ENCODE peak calls at places on chromosomes 3 and 15, in nine cellular contexts. One of them, this sample, is unnamed.

GRCh38 chr15:91559066-91559465 is 294.4 kb upstream of the SLCO3A1 start:
- DNase-seq in suprapubic skin: no peak
- DNase-seq in HFFc6: no peak
- DNase-seq in Panc1: no peak
- DNase-seq in AG04450: no peak
- DNase-seq in B cell: no peak
- DNase-seq in mammary epithelial cell: peak
- DNase-seq in AG09319: no peak
- DNase-seq in left ventricle myocardium inferior: no peak
- DNase-seq in this sample: no peak

GRCh38 chr3:190017575-190018288 is 103.0 kb downstream of the P3H2 start:
- DNase-seq in suprapubic skin: no peak
- DNase-seq in HFFc6: peak
- DNase-seq in Panc1: peak
- DNase-seq in AG04450: peak
- DNase-seq in B cell: no peak
- DNase-seq in mammary epithelial cell: peak
- DNase-seq in AG09319: peak
- DNase-seq in left ventricle myocardium inferior: no peak
- DNase-seq in this sample: no peak

GRCh38 chr3:99544819-99545281 is 93.5 kb upstream of the COL8A1 start:
- DNase-seq in suprapubic skin: no peak
- DNase-seq in HFFc6: peak
- DNase-seq in Panc1: no peak
- DNase-seq in AG04450: no peak
- DNase-seq in B cell: no peak
- DNase-seq in mammary epithelial cell: peak
- DNase-seq in AG09319: no peak
- DNase-seq in left ventricle myocardium inferior: peak
- DNase-seq in this sample: no peak

GRCh38 chr3:160885791-160886286 is 129.8 kb downstream of the PPM1L start:
- DNase-seq in suprapubic skin: no peak
- DNase-seq in HFFc6: no peak
- DNase-seq in Panc1: no peak
- DNase-seq in AG04450: peak
- DNase-seq in B cell: no peak
- DNase-seq in mammary epithelial cell: no peak
- DNase-seq in AG09319: peak
- DNase-seq in left ventricle myocardium inferior: peak
- DNase-seq in this sample: no peak

GRCh38 chr3:146142757-146143156 is 18.2 kb downstream of the PLOD2 start:
- DNase-seq in suprapubic skin: no peak
- DNase-seq in HFFc6: peak
- DNase-seq in Panc1: no peak
- DNase-seq in AG04450: no peak
- DNase-seq in B cell: no peak
- DNase-seq in mammary epithelial cell: no peak
- DNase-seq in AG09319: no peak
- DNase-seq in left ventricle myocardium inferior: no peak
- DNase-seq in this sample: no peak

GRCh38 chr3:127440384-127440783 is 150.1 kb downstream of the TPRA1 start:
- DNase-seq in suprapubic skin: peak
- DNase-seq in HFFc6: no peak
- DNase-seq in Panc1: no peak
- DNase-seq in AG04450: no peak
- DNase-seq in B cell: no peak
- DNase-seq in mammary epithelial cell: no peak
- DNase-seq in AG09319: no peak
- DNase-seq in left ventricle myocardium inferior: no peak
- DNase-seq in this sample: no peak

GRCh38 chr15:48897144-48897814 is 19.3 kb downstream of the EID1 start:
- DNase-seq in suprapubic skin: no peak
- DNase-seq in HFFc6: peak
- DNase-seq in Panc1: no peak
- DNase-seq in AG04450: peak
- DNase-seq in B cell: no peak
- DNase-seq in mammary epithelial cell: peak
- DNase-seq in AG09319: peak
- DNase-seq in left ventricle myocardium inferior: no peak
- DNase-seq in this sample: no peak

GRCh38 chr3:30526031-30526430 is 80.4 kb upstream of the TGFBR2 start:
- DNase-seq in suprapubic skin: no peak
- DNase-seq in HFFc6: no peak
- DNase-seq in Panc1: no peak
- DNase-seq in AG04450: no peak
- DNase-seq in B cell: no peak
- DNase-seq in mammary epithelial cell: no peak
- DNase-seq in AG09319: no peak
- DNase-seq in left ventricle myocardium inferior: no peak
- DNase-seq in this sample: no peak

GRCh38 chr3:71641669-71642068 is 58.1 kb upstream of the FOXP1 start:
- DNase-seq in suprapubic skin: no peak
- DNase-seq in HFFc6: peak
- DNase-seq in Panc1: no peak
- DNase-seq in AG04450: no peak
- DNase-seq in B cell: no peak
- DNase-seq in mammary epithelial cell: no peak
- DNase-seq in AG09319: no peak
- DNase-seq in left ventricle myocardium inferior: no peak
- DNase-seq in this sample: no peak

GRCh38 chr3:16365454-16366128 is 100.6 kb downstream of the OXNAD1 start:
- DNase-seq in suprapubic skin: no peak
- DNase-seq in HFFc6: no peak
- DNase-seq in Panc1: no peak
- DNase-seq in AG04450: no peak
- DNase-seq in B cell: peak
- DNase-seq in mammary epithelial cell: no peak
- DNase-seq in AG09319: no peak
- DNase-seq in left ventricle myocardium inferior: no peak
- DNase-seq in this sample: no peak

GRCh38 chr15:100704281-100705055 is 102.1 kb downstream of the ASB7 start:
- DNase-seq in suprapubic skin: no peak
- DNase-seq in HFFc6: peak
- DNase-seq in Panc1: no peak
- DNase-seq in AG04450: no peak
- DNase-seq in B cell: no peak
- DNase-seq in mammary epithelial cell: peak
- DNase-seq in AG09319: no peak
- DNase-seq in left ventricle myocardium inferior: no peak
- DNase-seq in this sample: no peak

GRCh38 chr3:156323466-156323865 is 203.1 kb downstream of the KCNAB1 start:
- DNase-seq in suprapubic skin: no peak
- DNase-seq in HFFc6: peak
- DNase-seq in Panc1: no peak
- DNase-seq in AG04450: no peak
- DNase-seq in B cell: no peak
- DNase-seq in mammary epithelial cell: peak
- DNase-seq in AG09319: no peak
- DNase-seq in left ventricle myocardium inferior: no peak
- DNase-seq in this sample: no peak

GRCh38 chr3:86990734-86991481 is at the start of gene VGLL3:
- DNase-seq in suprapubic skin: peak
- DNase-seq in HFFc6: peak
- DNase-seq in Panc1: no peak
- DNase-seq in AG04450: peak
- DNase-seq in B cell: peak
- DNase-seq in mammary epithelial cell: peak
- DNase-seq in AG09319: peak
- DNase-seq in left ventricle myocardium inferior: peak
- DNase-seq in this sample: no peak

GRCh38 chr3:111236833-111237713 is 165.5 kb downstream of the NECTIN3 start:
- DNase-seq in suprapubic skin: no peak
- DNase-seq in HFFc6: peak
- DNase-seq in Panc1: no peak
- DNase-seq in AG04450: no peak
- DNase-seq in B cell: no peak
- DNase-seq in mammary epithelial cell: peak
- DNase-seq in AG09319: no peak
- DNase-seq in left ventricle myocardium inferior: no peak
- DNase-seq in this sample: no peak

GRCh38 chr3:30112904-30113484 is 493.4 kb upstream of the TGFBR2 start:
- DNase-seq in suprapubic skin: no peak
- DNase-seq in HFFc6: peak
- DNase-seq in Panc1: peak
- DNase-seq in AG04450: peak
- DNase-seq in B cell: no peak
- DNase-seq in mammary epithelial cell: peak
- DNase-seq in AG09319: no peak
- DNase-seq in left ventricle myocardium inferior: no peak
- DNase-seq in this sample: no peak

GRCh38 chr15:99212401-99212800 is 37.0 kb downstream of the TTC23 start:
- DNase-seq in suprapubic skin: no peak
- DNase-seq in HFFc6: peak
- DNase-seq in Panc1: no peak
- DNase-seq in AG04450: no peak
- DNase-seq in B cell: no peak
- DNase-seq in mammary epithelial cell: no peak
- DNase-seq in AG09319: no peak
- DNase-seq in left ventricle myocardium inferior: no peak
- DNase-seq in this sample: no peak

DNA sequence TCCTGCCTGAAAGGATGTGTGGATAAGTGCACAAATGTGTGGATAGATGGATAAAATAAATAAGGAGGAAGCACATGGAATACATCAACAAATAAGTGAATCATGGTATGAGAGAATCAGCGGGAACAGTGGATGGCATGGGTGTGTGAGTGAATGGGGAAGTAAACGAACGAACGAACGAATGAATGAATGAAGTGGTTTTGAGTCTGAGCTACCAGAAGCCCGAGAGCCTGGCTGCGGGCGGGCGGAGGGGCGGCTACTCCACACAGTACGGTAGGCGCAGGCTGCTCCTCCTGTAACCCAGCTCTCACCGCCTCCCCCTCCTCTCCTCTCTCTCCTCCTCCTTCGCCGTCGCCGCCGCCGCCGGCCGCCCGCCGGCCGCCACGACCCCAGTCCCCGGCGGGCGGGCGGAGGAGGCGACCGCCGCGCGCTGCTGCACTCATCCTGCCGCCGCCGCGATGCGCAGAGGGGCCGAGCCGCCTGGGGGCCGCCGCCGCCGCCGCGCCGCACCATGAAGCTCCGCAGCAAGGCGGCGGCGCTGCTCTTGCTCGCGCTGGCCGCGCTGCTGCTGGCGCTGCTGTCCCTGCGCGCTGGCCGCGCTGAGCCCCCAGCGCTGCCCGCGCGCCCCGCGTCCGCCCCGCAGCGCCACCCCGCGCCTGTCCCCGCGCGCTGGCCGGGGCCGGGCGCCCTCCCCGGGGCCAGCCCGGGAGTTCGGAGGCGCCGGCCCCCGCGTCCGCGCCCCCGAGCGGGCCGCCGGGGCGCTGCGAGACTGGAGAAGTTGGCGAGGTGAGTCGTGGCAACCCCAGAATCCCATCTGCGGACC is at the start of gene GXYLT2:
- DNase-seq in suprapubic skin: no peak
- DNase-seq in HFFc6: peak
- DNase-seq in Panc1: no peak
- DNase-seq in AG04450: no peak
- DNase-seq in B cell: peak
- DNase-seq in mammary epithelial cell: peak
- DNase-seq in AG09319: no peak
- DNase-seq in left ventricle myocardium inferior: peak
- DNase-seq in this sample: peak
- TF ChIP-seq CTCF in suprapubic skin: no peak
- TF ChIP-seq CTCF in HFFc6: no peak
- TF ChIP-seq CTCF in Panc1: peak
- TF ChIP-seq CTCF in AG04450: no peak
- TF ChIP-seq CTCF in B cell: no peak
- TF ChIP-seq CTCF in mammary epithelial cell: no peak
- TF ChIP-seq CTCF in AG09319: no peak
- TF ChIP-seq CTCF in left ventricle myocardium inferior: peak
- TF ChIP-seq CTCF in this sample: peak

GRCh38 chr3:114525278-114525677 is 231.4 kb downstream of the TIGIT start:
- DNase-seq in suprapubic skin: no peak
- DNase-seq in HFFc6: no peak
- DNase-seq in Panc1: no peak
- DNase-seq in AG04450: no peak
- DNase-seq in B cell: no peak
- DNase-seq in mammary epithelial cell: no peak
- DNase-seq in AG09319: no peak
- DNase-seq in left ventricle myocardium inferior: no peak
- DNase-seq in this sample: no peak

GRCh38 chr3:114528517-114528916 is 234.7 kb downstream of the TIGIT start:
- DNase-seq in suprapubic skin: no peak
- DNase-seq in HFFc6: no peak
- DNase-seq in Panc1: no peak
- DNase-seq in AG04450: no peak
- DNase-seq in B cell: no peak
- DNase-seq in mammary epithelial cell: no peak
- DNase-seq in AG09319: no peak
- DNase-seq in left ventricle myocardium inferior: no peak
- DNase-seq in this sample: no peak

GRCh38 chr3:114527036-114527644 is 233.3 kb downstream of the TIGIT start:
- DNase-seq in suprapubic skin: no peak
- DNase-seq in HFFc6: peak
- DNase-seq in Panc1: no peak
- DNase-seq in AG04450: no peak
- DNase-seq in B cell: no peak
- DNase-seq in mammary epithelial cell: peak
- DNase-seq in AG09319: no peak
- DNase-seq in left ventricle myocardium inferior: no peak
- DNase-seq in this sample: no peak
- TF ChIP-seq CTCF in suprapubic skin: no peak
- TF ChIP-seq CTCF in HFFc6: peak
- TF ChIP-seq CTCF in Panc1: peak
- TF ChIP-seq CTCF in AG04450: peak
- TF ChIP-seq CTCF in B cell: peak
- TF ChIP-seq CTCF in mammary epithelial cell: peak
- TF ChIP-seq CTCF in AG09319: peak
- TF ChIP-seq CTCF in left ventricle myocardium inferior: peak
- TF ChIP-seq CTCF in this sample: peak

DNA sequence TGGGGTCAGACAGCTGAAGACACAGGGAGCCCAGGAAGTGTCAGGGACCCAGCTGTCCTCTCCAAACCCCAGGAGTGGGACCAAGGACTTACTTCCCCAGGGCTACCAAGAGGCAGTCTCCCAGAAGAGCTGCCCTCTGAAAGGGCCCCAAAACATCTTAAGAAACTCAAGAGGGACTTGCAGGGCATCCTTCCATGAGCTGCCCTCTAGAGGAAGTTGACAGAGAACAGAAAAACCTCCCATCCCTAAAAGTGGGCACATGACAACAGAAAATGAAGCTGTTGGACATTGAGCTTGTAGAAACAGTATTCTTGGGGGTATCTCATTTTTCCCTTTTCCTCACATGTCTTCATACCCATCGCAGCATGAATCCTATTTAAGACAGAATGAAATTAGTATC is 58.9 kb downstream of the MECOM start:
- DNase-seq in suprapubic skin: no peak
- DNase-seq in HFFc6: no peak
- DNase-seq in Panc1: no peak
- DNase-seq in AG04450: no peak
- DNase-seq in B cell: no peak
- DNase-seq in mammary epithelial cell: peak
- DNase-seq in AG09319: no peak
- DNase-seq in left ventricle myocardium inferior: no peak
- DNase-seq in this sample: no peak
- TF ChIP-seq CTCF in suprapubic skin: no peak
- TF ChIP-seq CTCF in HFFc6: peak
- TF ChIP-seq CTCF in Panc1: peak
- TF ChIP-seq CTCF in AG04450: peak
- TF ChIP-seq CTCF in B cell: no peak
- TF ChIP-seq CTCF in mammary epithelial cell: peak
- TF ChIP-seq CTCF in AG09319: peak
- TF ChIP-seq CTCF in left ventricle myocardium inferior: no peak
- TF ChIP-seq CTCF in this sample: peak

GRCh38 chr15:69502470-69503045 is 49.9 kb downstream of the RPLP1 start:
- DNase-seq in suprapubic skin: peak
- DNase-seq in HFFc6: no peak
- DNase-seq in Panc1: no peak
- DNase-seq in AG04450: no peak
- DNase-seq in B cell: no peak
- DNase-seq in mammary epithelial cell: no peak
- DNase-seq in AG09319: no peak
- DNase-seq in left ventricle myocardium inferior: no peak
- DNase-seq in this sample: no peak
- TF ChIP-seq CTCF in suprapubic skin: no peak
- TF ChIP-seq CTCF in HFFc6: peak
- TF ChIP-seq CTCF in Panc1: peak
- TF ChIP-seq CTCF in AG04450: peak
- TF ChIP-seq CTCF in B cell: no peak
- TF ChIP-seq CTCF in mammary epithelial cell: peak
- TF ChIP-seq CTCF in AG09319: peak
- TF ChIP-seq CTCF in left ventricle myocardium inferior: peak
- TF ChIP-seq CTCF in this sample: no peak

This sample was measured in D721Med.